ENCODE peak calls at places on chromosomes 13 and 19, in ten cellular contexts. L is activated naive CD4-positive, alpha-beta T cell treated with anti-CD3 and anti-CD28 coated beads for 36 hours; F is trophoblast cell; G is posterior cingulate gyrus; J is NCI-H2171 treated with DMSO at 0.1 percent for 48 hours; V is body of pancreas; U is activated CD8-positive, alpha-beta memory T cell treated with anti-CD3 and anti-CD28 coated beads for 48 hours; P is activated CD4-positive, alpha-beta T cell treated with anti-CD3 and anti-CD28 coated beads, Interleukin-2, amount 50 U/mL, for 48 hours; S is stimulated activated CD8-positive, alpha-beta memory T cell treated with anti-CD3 and anti-CD28 coated beads, Interleukin-15, amount 100 ng/mL, for 1 hour; D is stimulated activated naive CD4-positive, alpha-beta T cell. O is an unnamed sample.

GRCh38 chr19:38047641-38048040 is 140.6 kb downstream of the SIPA1L3 start:
- DNase-seq in V (no peak), G (peak; percentile 63), S (no peak), U (no peak), F (no peak), J (no peak), D (no peak), P (peak; percentile 12), L (peak; percentile 46), O (no peak)

GRCh38 chr13:28035146-28035782 is 46.8 kb upstream of the URAD start:
- DNase-seq in S (no peak), F (peak; percentile 27), P (no peak), U (no peak), V (no peak), G (no peak), D (no peak), J (no peak), L (no peak), O (no peak)

GRCh38 chr19:30256510-30256850 is 115.7 kb upstream of the ZNF536 start:
- DNase-seq in L (no peak), F (no peak), J (no peak), G (no peak), V (no peak), S (no peak), D (no peak), U (no peak), P (no peak), O (no peak)

GRCh38 chr13:43905435-43906031 is 25.8 kb downstream of the LACC1 start:
- DNase-seq in D (no peak), J (peak; percentile 49), V (peak; percentile 51), F (peak; percentile 27), U (no peak), S (no peak), G (no peak), L (peak; percentile 44), P (no peak), O (no peak)

GRCh38 chr13:38900188-38900587 is 90.4 kb downstream of the STOML3 start:
- DNase-seq in J (no peak), S (no peak), L (no peak), D (no peak), V (no peak), G (no peak), F (no peak), P (no peak), U (no peak), O (no peak)

GRCh38 chr13:80802946-80803345 is 462.0 kb upstream of the SPRY2 start:
- DNase-seq in F (no peak), G (no peak), J (no peak), S (no peak), P (no peak), D (no peak), U (no peak), L (no peak), V (no peak), O (no peak)

GRCh38 chr13:101035119-101035620 is 360.6 kb upstream of the TMTC4 start:
- DNase-seq in U (no peak), L (no peak), P (no peak), D (no peak), G (no peak), J (no peak), S (no peak), V (no peak), F (no peak), O (no peak)

GRCh38 chr13:25046985-25047660 is 48.8 kb upstream of the PABPC3 start:
- DNase-seq in U (no peak), F (no peak), G (peak; percentile 88), J (peak; percentile 23), P (no peak), L (no peak), S (no peak), D (no peak), V (no peak), O (no peak)

GRCh38 chr19:16608290-16608704 is 19.7 kb downstream of the MED26 start:
- DNase-seq in D (no peak), S (no peak), J (no peak), G (no peak), P (no peak), U (no peak), L (no peak), F (no peak), V (peak; percentile 76), O (peak; percentile 46)

O was measured in thoracic aorta.